ENCODE peak calls at places on chromosomes 5 and 9, in six cellular contexts. Y is astrocyte of the spinal cord, L is T-helper 1 cell, D is brain microvascular endothelial cell, W is NCI-H345, S is KBM-7. U is an unnamed sample.

GRCh38 chr9:130239363-130239695 is 26.2 kb upstream of the HMCN2 start:
- DNase-seq in L (no peak), S (no peak), D (no peak), W (no peak), Y (no peak), U (no peak)

GRCh38 chr9:135286961-135287360 is 192.6 kb upstream of the PPP1R26 start:
- DNase-seq in L (no peak), Y (no peak), S (no peak), W (no peak), D (no peak), U (no peak)

GRCh38 chr5:22109315-22109714 is 743.8 kb downstream of the CDH12 start:
- DNase-seq in S (no peak), W (no peak), D (no peak), L (no peak), Y (no peak), U (no peak)

GRCh38 chr9:105311317-105311716 is 66.9 kb downstream of the SLC44A1 start:
- DNase-seq in Y (no peak), D (no peak), S (no peak), L (no peak), W (no peak), U (no peak)

GRCh38 chr5:25850581-25850980 is 1187.8 kb downstream of the CDH9 start:
- DNase-seq in L (no peak), W (no peak), S (no peak), Y (no peak), D (no peak), U (no peak)

GRCh38 chr5:170219615-170220014 is 13.2 kb upstream of the C5orf58 start:
- DNase-seq in Y (peak; percentile 77), D (peak; percentile 38), L (no peak), S (no peak), W (no peak), U (no peak)

GRCh38 chr5:144068926-144069325 is 101.5 kb downstream of the YIPF5 start:
- DNase-seq in L (no peak), S (no peak), Y (no peak), W (no peak), D (no peak), U (no peak)

GRCh38 chr9:114822708-114823107 is 16.9 kb upstream of the TNFSF15 start:
- DNase-seq in Y (no peak), L (no peak), D (no peak), W (no peak), S (no peak), U (no peak)

GRCh38 chr9:111001471-111001870 is 36.8 kb downstream of the LPAR1 start:
- DNase-seq in D (no peak), Y (no peak), W (no peak), L (no peak), S (no peak), U (no peak)

GRCh38 chr5:95958308-95959014 is 3.2 kb downstream of the ELL2 start:
- DNase-seq in W (no peak), D (no peak), L (no peak), S (no peak), Y (no peak), U (no peak)

GRCh38 chr5:125257997-125258396 is 511.6 kb upstream of the ZNF608 start:
- DNase-seq in Y (no peak), W (no peak), S (no peak), D (no peak), L (no peak), U (no peak)

GRCh38 chr9:95079461-95079860 is 238.0 kb downstream of the FANCC start:
- DNase-seq in W (no peak), S (no peak), Y (no peak), L (no peak), D (no peak), U (no peak)

GRCh38 chr9:132135456-132135855 is 26.4 kb upstream of the NTNG2 start:
- DNase-seq in D (no peak), S (no peak), Y (no peak), W (no peak), L (no peak), U (no peak)

GRCh38 chr9:98771209-98771874 is 25.0 kb downstream of the ANKS6 start:
- DNase-seq in L (no peak), W (no peak), S (no peak), D (no peak), Y (no peak), U (no peak)

GRCh38 chr5:156271569-156271968 is 55.4 kb upstream of the SGCD start:
- DNase-seq in W (no peak), L (no peak), D (no peak), Y (no peak), S (no peak), U (no peak)

GRCh38 chr5:96817496-96817895 is 9.8 kb upstream of the ERAP1 start:
- DNase-seq in Y (no peak), D (no peak), L (no peak), W (no peak), S (no peak), U (no peak)

GRCh38 chr5:126395198-126395597 is 28.0 kb upstream of the GRAMD2B start:
- DNase-seq in W (no peak), Y (peak; percentile 72), S (no peak), D (peak; percentile 87), L (no peak), U (no peak)

GRCh38 chr5:79021753-79022152 is 36.6 kb upstream of the ARSB start:
- DNase-seq in Y (no peak), L (no peak), W (no peak), S (no peak), D (no peak), U (no peak)

GRCh38 chr9:89687216-89687615 is 82.4 kb downstream of the GADD45G start:
- DNase-seq in S (no peak), L (no peak), W (peak; percentile 42), D (no peak), Y (no peak), U (no peak)

GRCh38 chr9:110543631-110544051 is 35.9 kb downstream of the SVEP1 start:
- DNase-seq in W (peak; percentile 68), L (no peak), S (no peak), Y (peak; percentile 15), D (no peak), U (no peak)

GRCh38 chr9:129624947-129625346 is 1.0 kb upstream of the NTMT1 start:
- DNase-seq in Y (no peak), D (no peak), S (peak; percentile 85), W (no peak), L (no peak), U (no peak)